ENCODE peak calls at places on chromosomes 3 and 15, in four cellular contexts. V is fibroblast of lung; P is transverse colon; Z is CD8-positive, alpha-beta T cell. S is an unnamed sample. For H3K9me3, the result is how much of the 10 kb centered on the place peaks cover.

GRCh38 chr15:77369168-77369567 is 50.7 kb downstream of the PEAK1 start:
- DNase-seq in Z (no peak), P (no peak), V (peak), S (no peak)

GRCh38 chr15:29437888-29438713 is 168.5 kb upstream of the NSMCE3 start:
- DNase-seq in Z (no peak), V (no peak), P (no peak), S (no peak)

GRCh38 chr3:156509209-156510174 is 45.4 kb downstream of the SSR3 start:
- DNase-seq in P (no peak), Z (no peak), V (peak), S (no peak)

GRCh38 chr3:119596392-119596791 is 1.3 kb upstream of the PLA1A start:
- DNase-seq in V (no peak), P (no peak), Z (no peak), S (no peak)

GRCh38 chr15:53354905-53355304 is 404.6 kb downstream of the WDR72 start:
- DNase-seq in P (no peak), Z (no peak), V (no peak), S (no peak)

GRCh38 chr3:30319713-30320112 is 286.7 kb upstream of the TGFBR2 start:
- DNase-seq in Z (peak), V (peak), P (peak), S (no peak)

GRCh38 chr3:18066899-18067582 is 324.6 kb upstream of the TBC1D5 start:
- DNase-seq in V (no peak), Z (no peak), P (no peak), S (no peak)

GRCh38 chr3:177613901-177614300 is 416.6 kb upstream of the TBL1XR1 start:
- DNase-seq in P (no peak), V (no peak), Z (no peak), S (no peak)

DNA sequence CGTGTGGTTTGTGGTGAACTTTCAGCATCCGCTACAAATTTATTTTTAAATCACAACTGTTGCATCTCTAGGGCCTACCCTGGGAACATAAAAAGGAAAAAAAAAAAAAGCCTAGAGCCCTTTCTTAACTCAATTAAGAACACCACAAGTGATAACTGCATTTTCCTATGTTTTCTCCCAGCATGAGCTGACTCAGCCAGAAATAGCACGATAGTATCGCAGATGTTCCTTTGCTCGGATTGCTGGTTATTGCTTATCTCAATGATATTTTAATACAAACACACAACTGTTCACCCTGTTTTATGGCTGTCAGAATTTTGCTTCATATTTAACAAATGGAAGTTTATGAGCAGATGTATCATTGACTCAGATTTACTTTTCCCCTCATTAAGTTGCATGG is 251.8 kb upstream of the SUCLG2 start:
- DNase-seq in Z (no peak), P (no peak), V (no peak), S (no peak)
- TF ChIP-seq CTCF in Z (no peak), P (no peak), V (no peak), S (no peak)

DNA sequence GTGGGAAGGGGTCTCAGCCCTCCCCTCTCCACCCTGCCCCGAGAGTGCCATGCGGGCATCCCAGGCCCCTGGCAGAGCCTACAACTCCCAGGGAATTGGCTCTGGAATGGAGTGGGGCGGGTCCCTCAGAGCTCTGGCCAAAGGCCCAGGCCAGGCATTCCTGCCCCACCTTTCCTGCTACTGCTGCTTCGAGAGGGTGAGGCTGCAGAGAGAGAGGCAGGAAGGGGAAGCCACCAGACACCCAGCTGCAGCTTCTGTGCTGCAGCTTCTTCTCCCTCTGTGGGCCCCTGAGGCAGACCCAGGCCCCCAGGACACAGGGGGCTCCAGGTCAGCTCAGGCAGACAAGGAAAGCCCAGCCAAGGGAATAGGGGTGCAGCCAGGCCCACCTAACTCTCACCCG is 2.7 kb downstream of the ALS2CL start:
- DNase-seq in P (peak), V (no peak), Z (no peak), S (peak)
- H3K9me3 ChIP-seq in P (under half), V (under half), Z (under half), S (under half)

DNA sequence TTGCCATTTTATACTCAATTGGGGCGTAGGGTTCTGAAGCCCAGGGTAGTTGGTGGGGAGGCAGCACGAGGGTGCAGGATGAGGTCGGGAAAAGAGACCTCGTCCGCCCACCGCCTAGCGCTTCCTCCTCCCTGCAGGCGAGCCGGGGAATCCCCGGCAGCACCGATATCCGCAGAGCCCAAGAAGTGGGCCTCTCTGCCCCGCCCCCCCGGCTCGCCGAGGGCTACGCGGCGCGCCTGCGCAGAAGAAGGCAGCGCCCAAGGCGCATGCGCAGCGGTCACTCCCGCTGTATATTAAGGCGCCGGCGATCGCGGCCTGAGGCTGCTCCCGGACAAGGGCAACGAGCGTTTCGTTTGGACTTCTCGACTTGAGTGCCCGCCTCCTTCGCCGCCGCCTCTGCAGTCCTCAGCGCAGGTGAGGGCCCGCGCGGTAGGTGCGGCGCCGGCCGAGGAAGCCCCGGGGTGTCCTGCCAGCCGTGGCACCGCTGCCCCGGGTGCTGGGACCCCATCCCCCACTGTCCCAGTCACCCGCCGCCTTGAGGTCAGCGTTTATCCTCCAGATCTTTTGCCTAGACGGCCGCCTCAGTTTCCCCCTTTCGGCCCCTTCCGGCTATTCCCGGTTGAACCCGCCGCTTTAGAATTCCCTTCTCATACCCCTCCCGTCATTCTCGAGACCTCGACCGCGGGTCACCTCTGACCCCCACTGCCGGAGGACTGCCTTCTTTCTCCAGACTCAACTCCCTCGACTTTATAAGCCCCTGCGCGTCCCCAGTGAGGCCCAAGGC is at the start of gene ALAS1:
- DNase-seq in V (peak), Z (peak), P (peak), S (peak)
- TF ChIP-seq CTCF in V (no peak), Z (no peak), P (peak), S (no peak)

DNA sequence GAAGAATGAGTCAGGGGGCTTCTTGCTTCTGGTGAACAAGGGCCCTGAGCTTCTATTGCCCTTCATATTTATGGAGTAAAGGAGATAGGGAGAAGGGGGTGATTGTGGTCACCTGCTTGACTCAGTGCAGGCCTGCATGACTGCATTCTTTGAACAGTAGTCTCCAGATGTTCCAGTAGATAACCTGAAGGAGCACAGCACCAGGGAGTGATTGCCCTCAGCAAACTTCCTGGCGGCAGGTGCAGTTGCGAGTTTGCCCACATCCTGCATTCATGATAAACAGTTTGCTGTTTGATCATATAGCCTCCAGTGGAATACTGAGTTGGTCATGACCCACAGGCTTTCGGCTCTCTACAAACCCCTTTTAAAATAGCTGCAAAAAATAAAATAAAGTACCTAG is 1632.7 kb downstream of the OTOL1 start:
- DNase-seq in V (no peak), Z (no peak), P (no peak), S (no peak)
- H3K9me3 ChIP-seq in V (under half), Z (under half), P (under half), S (under half)

GRCh38 chr3:172982731-172983364 is 158.2 kb downstream of the SPATA16 start:
- DNase-seq in V (no peak), P (no peak), Z (no peak), S (no peak)
- TF ChIP-seq CTCF in V (no peak), P (no peak), Z (no peak), S (peak)